ENCODE peak calls at places on chromosomes 6 and 20, in eight cellular contexts. O is GM13977, D is HFF-Myc, A is astrocyte of the spinal cord, E is lower lobe of right lung, X is cardiac muscle cell, B is WTC11, K is cardiac fibroblast. P is an unnamed sample.
A peak's percentile ranks its signal among the peaks of the same experiment; 100 is the strongest.

GRCh38 chr6:97294451-97294850 is 11.4 kb upstream of the MMS22L start:
- DNase-seq in B (no peak), E (no peak), O (no peak), K (peak; percentile 37), A (peak; percentile 29), D (no peak), X (peak; percentile 39), P (no peak)

GRCh38 chr20:59684685-59685212 is 80.4 kb downstream of the PHACTR3 start:
- DNase-seq in A (no peak), K (no peak), B (no peak), O (no peak), D (no peak), X (no peak), E (no peak), P (no peak)

GRCh38 chr6:155528982-155529453 is 73.4 kb upstream of the NOX3 start:
- DNase-seq in X (peak; percentile 92), A (peak; percentile 89), O (peak; percentile 9), K (peak; percentile 95), B (no peak), E (no peak), D (peak; percentile 61), P (no peak)

GRCh38 chr6:41460742-41461336 is 85.3 kb upstream of the FOXP4 start:
- DNase-seq in X (no peak), O (no peak), B (no peak), K (no peak), A (no peak), E (no peak), D (no peak), P (no peak)

GRCh38 chr20:41182296-41183212 is 45.2 kb downstream of the PLCG1 start:
- DNase-seq in O (no peak), X (no peak), K (no peak), D (no peak), E (peak; percentile 30), A (no peak), B (no peak), P (no peak)

GRCh38 chr6:141610741-141611140 is 522.0 kb upstream of the GJE1 start:
- DNase-seq in K (peak; percentile 20), A (peak; percentile 14), B (peak; percentile 12), D (no peak), X (peak; percentile 26), E (peak; percentile 17), O (no peak), P (no peak)

GRCh38 chr6:143634486-143634885 is 43.3 kb upstream of the PHACTR2 start:
- DNase-seq in A (no peak), D (no peak), B (no peak), X (no peak), E (no peak), K (no peak), O (no peak), P (no peak)

GRCh38 chr20:38855356-38855755 is 49.9 kb downstream of the PPP1R16B start:
- DNase-seq in X (peak; percentile 8), E (no peak), O (no peak), D (peak; percentile 2), A (no peak), B (no peak), K (peak; percentile 10), P (no peak)

GRCh38 chr20:34526466-34526865 is 10.2 kb downstream of the DYNLRB1 start:
- DNase-seq in D (no peak), E (no peak), K (no peak), B (no peak), O (no peak), A (no peak), X (no peak), P (no peak)

GRCh38 chr20:2401527-2401926 is 20.8 kb downstream of the TGM6 start:
- DNase-seq in O (no peak), K (no peak), B (no peak), E (no peak), X (no peak), A (no peak), D (no peak), P (no peak)

GRCh38 chr6:10478187-10479040 is 42.7 kb upstream of the GCNT2 start:
- DNase-seq in D (peak; percentile 36), A (peak; percentile 30), B (no peak), O (peak; percentile 75), X (peak; percentile 49), E (no peak), K (peak; percentile 42), P (no peak)
- TF ChIP-seq CTCF in D (peak; percentile 49), A (peak; percentile 52), B (peak; percentile 74), O (peak; percentile 61), X (peak; percentile 55), E (peak; percentile 59), K (peak; percentile 39), P (peak; percentile 67)

GRCh38 chr6:149651056-149651455 is 2.5 kb upstream of the KATNA1 start:
- DNase-seq in A (no peak), E (no peak), B (no peak), O (peak; percentile 54), K (no peak), X (no peak), D (no peak), P (no peak)

GRCh38 chr6:149642829-149643580 is 5.5 kb downstream of the KATNA1 start:
- DNase-seq in O (no peak), B (no peak), D (no peak), E (no peak), A (no peak), K (peak; percentile 47), X (peak; percentile 39), P (no peak)

GRCh38 chr6:149646599-149646998 is 1.9 kb downstream of the KATNA1 start:
- DNase-seq in B (no peak), D (no peak), K (no peak), A (no peak), E (no peak), O (no peak), X (no peak), P (no peak)

GRCh38 chr6:149648148-149649145 is at the start of gene KATNA1:
- DNase-seq in O (peak; percentile 95), B (peak; percentile 93), D (peak; percentile 39), A (peak; percentile 71), E (peak; percentile 92), K (peak; percentile 76), X (peak; percentile 77), P (peak; percentile 64)
- TF ChIP-seq CTCF in O (peak; percentile 32), B (no peak), D (no peak), A (no peak), E (peak; percentile 8), K (no peak), X (no peak), P (no peak)

GRCh38 chr20:58028123-58028522 is 200.3 kb downstream of the ANKRD60 start:
- DNase-seq in X (no peak), K (no peak), O (no peak), E (no peak), B (peak; percentile 70), A (no peak), D (no peak), P (no peak)
- TF ChIP-seq CTCF in X (peak; percentile 16), K (no peak), O (peak; percentile 10), E (peak; percentile 22), B (peak; percentile 27), A (peak; percentile 23), D (peak; percentile 27), P (no peak)

GRCh38 chr6:135546206-135546605 is 48.7 kb upstream of the AHI1 start:
- DNase-seq in X (peak; percentile 49), K (peak; percentile 55), O (no peak), A (no peak), E (no peak), D (no peak), B (no peak), P (no peak)

GRCh38 chr6:135534773-135535380 is 37.3 kb upstream of the AHI1 start:
- DNase-seq in O (no peak), D (no peak), B (no peak), K (no peak), A (peak; percentile 39), X (peak; percentile 28), E (no peak), P (no peak)

GRCh38 chr6:135537782-135538301 is 40.3 kb upstream of the AHI1 start:
- DNase-seq in D (no peak), O (no peak), B (no peak), X (peak; percentile 75), E (no peak), A (peak; percentile 85), K (peak; percentile 65), P (peak; percentile 22)

GRCh38 chr6:135535989-135536414 is 38.5 kb upstream of the AHI1 start:
- DNase-seq in D (peak; percentile 33), E (no peak), A (peak; percentile 92), O (peak; percentile 21), B (no peak), K (peak; percentile 95), X (peak; percentile 93), P (no peak)

GRCh38 chr6:135540207-135540877 is 42.8 kb upstream of the AHI1 start:
- DNase-seq in D (no peak), K (peak; percentile 80), B (no peak), A (peak; percentile 45), X (peak; percentile 80), E (no peak), O (no peak), P (no peak)
- TF ChIP-seq CTCF in D (peak; percentile 16), K (peak; percentile 47), B (no peak), A (peak; percentile 47), X (peak; percentile 70), E (no peak), O (peak; percentile 41), P (no peak)

DNA sequence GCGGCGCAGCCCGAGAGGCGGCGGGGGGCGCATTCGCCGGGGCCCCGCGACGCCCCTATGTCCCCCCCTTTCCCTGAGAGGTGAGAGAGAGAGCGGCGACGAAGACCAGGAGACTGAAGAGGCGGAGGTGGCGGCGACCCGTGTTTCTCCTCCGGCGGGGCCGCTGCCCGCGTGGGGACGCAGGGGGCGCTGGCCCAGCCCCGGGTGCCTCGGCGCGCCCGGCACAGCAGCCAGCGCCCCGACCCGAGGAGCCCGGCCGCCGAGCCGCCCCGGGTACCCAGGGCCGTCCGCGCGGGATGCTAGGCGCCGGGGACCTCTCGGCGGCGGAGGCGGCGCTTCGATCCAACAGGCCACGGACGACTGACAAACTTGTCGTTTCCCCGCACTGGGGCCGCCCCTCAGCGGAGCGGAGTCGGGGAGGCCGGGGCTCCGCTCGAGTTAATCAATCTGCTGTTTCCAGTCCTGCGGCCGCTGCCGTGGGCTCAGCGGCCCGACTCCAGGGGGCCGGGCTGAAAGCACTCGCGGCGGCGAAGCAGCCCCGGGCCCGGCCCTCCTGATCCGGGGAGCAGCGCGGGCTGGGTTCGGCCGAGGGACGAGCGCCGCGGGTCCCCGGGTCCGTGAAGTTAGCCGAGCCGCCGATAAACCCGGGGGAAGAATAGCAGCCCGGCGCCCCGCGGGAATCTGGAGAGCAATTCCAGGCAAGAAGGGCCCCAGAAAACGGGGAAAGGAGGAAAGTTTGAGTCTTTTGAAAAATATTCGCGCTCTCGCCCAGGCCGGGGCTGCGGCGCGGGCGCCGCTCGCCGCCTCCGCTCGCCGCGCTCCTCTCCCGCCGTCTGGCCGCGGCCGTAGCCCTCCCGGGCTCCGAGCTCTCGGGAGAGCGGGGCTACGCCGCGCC is 595 bp downstream of the MDGA1 start:
- DNase-seq in O (peak; percentile 68), A (peak; percentile 22), B (peak; percentile 25), X (peak; percentile 22), D (no peak), K (no peak), E (no peak), P (peak; percentile 43)
- TF ChIP-seq CTCF in O (peak; percentile 29), A (no peak), B (no peak), X (peak; percentile 8), D (peak; percentile 0), K (no peak), E (peak; percentile 6), P (no peak)

DNA sequence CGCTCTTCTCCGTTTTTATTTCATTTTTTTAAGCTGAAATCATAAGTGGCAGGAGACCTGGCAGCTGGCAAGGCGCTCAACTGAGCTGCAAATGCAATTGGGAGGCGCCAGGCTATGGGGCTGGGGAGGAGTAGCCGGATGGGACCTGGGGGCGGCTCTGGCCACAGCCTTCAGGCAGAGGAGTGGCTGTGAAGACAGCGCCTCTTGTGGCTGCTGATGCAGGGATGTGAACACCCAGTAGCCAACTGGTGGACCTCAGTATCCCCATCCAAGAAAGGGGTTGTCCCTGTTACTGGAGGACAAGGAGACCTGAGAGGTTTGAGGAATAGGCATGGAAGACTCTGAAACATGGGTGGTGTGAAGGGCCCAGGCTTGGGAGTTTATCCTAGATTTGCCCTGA is 12.6 kb downstream of the KCNK17 start:
- DNase-seq in O (no peak), D (no peak), X (no peak), B (peak; percentile 83), K (peak; percentile 7), A (no peak), E (no peak), P (no peak)
- TF ChIP-seq CTCF in O (peak; percentile 17), D (peak; percentile 50), X (peak; percentile 34), B (peak; percentile 56), K (peak; percentile 33), A (peak; percentile 32), E (no peak), P (no peak)

P was measured in natural killer cell.